ENCODE peak calls at places on chromosomes 5 and 9, in five cellular contexts. O is mucosa of descending colon; K is CD8-positive, alpha-beta T cell; L is cardiac muscle cell; H is PC-9. F is an unnamed sample.

GRCh38 chr5:37940931-37941623 is 101.2 kb upstream of the GDNF start:
- DNase-seq in O (no peak), K (no peak), L (no peak), H (peak), F (no peak)

GRCh38 chr5:73853091-73853490 is 227.1 kb downstream of the ARHGEF28 start:
- DNase-seq in O (no peak), K (no peak), L (no peak), H (peak), F (peak)

GRCh38 chr5:95761771-95762680 is 30.9 kb downstream of the RHOBTB3 start:
- DNase-seq in O (no peak), K (no peak), L (no peak), H (no peak), F (no peak)

GRCh38 chr9:86353591-86354047 is 591 bp downstream of the TUT7 start:
- DNase-seq in O (peak), K (no peak), L (peak), H (peak), F (peak)

GRCh38 chr9:131297903-131298302 is 8.4 kb downstream of the PLPP7 start:
- DNase-seq in O (no peak), K (no peak), L (peak), H (no peak), F (no peak)

GRCh38 chr5:80182802-80183645 is 72.8 kb downstream of the SERINC5 start:
- DNase-seq in O (no peak), K (no peak), L (no peak), H (peak), F (peak)

GRCh38 chr5:4203146-4203545 is 607.5 kb downstream of the IRX1 start:
- DNase-seq in O (no peak), K (no peak), L (no peak), H (no peak), F (no peak)

GRCh38 chr9:131642496-131643083 is 97.3 kb downstream of the PRRT1B start:
- DNase-seq in O (no peak), K (no peak), L (no peak), H (no peak), F (no peak)

GRCh38 chr5:10557747-10558295 is 6.0 kb upstream of the ANKRD33B start:
- DNase-seq in O (peak), K (no peak), L (no peak), H (no peak), F (no peak)

F was measured in Calu3.